ENCODE peak calls at places on chromosome 9, in four cellular contexts. One of them, this sample, is unnamed.

GRCh38 chr9:35277649-35278359 is 116.0 kb downstream of the UNC13B start:
- DNase-seq in iPS DF 6.9: no peak
- DNase-seq in iPS-NIHi11: no peak
- DNase-seq in NCI-H460: peak; percentile 1
- DNase-seq in this sample: no peak

GRCh38 chr9:38118862-38119435 is 49.9 kb upstream of the SHB start:
- DNase-seq in iPS DF 6.9: no peak
- DNase-seq in iPS-NIHi11: no peak
- DNase-seq in NCI-H460: no peak
- DNase-seq in this sample: no peak

GRCh38 chr9:129333613-129333960 is 155.5 kb upstream of the IER5L start:
- DNase-seq in iPS DF 6.9: no peak
- DNase-seq in iPS-NIHi11: peak; percentile 64
- DNase-seq in NCI-H460: peak; percentile 26
- DNase-seq in this sample: no peak

GRCh38 chr9:99092643-99093491 is 12.0 kb upstream of the TGFBR1 start:
- DNase-seq in iPS DF 6.9: no peak
- DNase-seq in iPS-NIHi11: no peak
- DNase-seq in NCI-H460: no peak
- DNase-seq in this sample: no peak

GRCh38 chr9:135067091-135067710 is 20.3 kb upstream of the OLFM1 start:
- DNase-seq in iPS DF 6.9: no peak
- DNase-seq in iPS-NIHi11: no peak
- DNase-seq in NCI-H460: no peak
- DNase-seq in this sample: no peak

GRCh38 chr9:99019523-99020331 is 76.0 kb downstream of the COL15A1 start:
- DNase-seq in iPS DF 6.9: no peak
- DNase-seq in iPS-NIHi11: no peak
- DNase-seq in NCI-H460: peak; percentile 91
- DNase-seq in this sample: peak; percentile 23

GRCh38 chr9:131915181-131915580 is 164.5 kb downstream of the MED27 start:
- DNase-seq in iPS DF 6.9: no peak
- DNase-seq in iPS-NIHi11: no peak
- DNase-seq in NCI-H460: no peak
- DNase-seq in this sample: no peak

GRCh38 chr9:21395778-21396717 is 10.8 kb upstream of the IFNA2 start:
- DNase-seq in iPS DF 6.9: peak; percentile 48
- DNase-seq in iPS-NIHi11: peak; percentile 55
- DNase-seq in NCI-H460: no peak
- DNase-seq in this sample: peak; percentile 76

GRCh38 chr9:125700791-125701190 is 6.2 kb downstream of the MAPKAP1 start:
- DNase-seq in iPS DF 6.9: no peak
- DNase-seq in iPS-NIHi11: peak; percentile 19
- DNase-seq in NCI-H460: no peak
- DNase-seq in this sample: no peak

GRCh38 chr9:83405674-83406255 is 132.4 kb downstream of the FRMD3 start:
- DNase-seq in iPS DF 6.9: no peak
- DNase-seq in iPS-NIHi11: no peak
- DNase-seq in NCI-H460: no peak
- DNase-seq in this sample: no peak

GRCh38 chr9:87359264-87359663 is 138.4 kb upstream of the DAPK1 start:
- DNase-seq in iPS DF 6.9: no peak
- DNase-seq in iPS-NIHi11: no peak
- DNase-seq in NCI-H460: no peak
- DNase-seq in this sample: no peak